ENCODE peak calls at places on chromosomes 16 and 17, in seven cellular contexts. One of them, this sample, is unnamed.

GRCh38 chr17:44804301-44805061 is 25.6 kb downstream of the GJC1 start:
- DNase-seq in GM12878: no peak
- DNase-seq in HCT116: no peak
- DNase-seq in K562: no peak
- DNase-seq in SK-N-SH: no peak
- DNase-seq in H1: no peak
- DNase-seq in HepG2: no peak
- DNase-seq in this sample: no peak

GRCh38 chr17:83135692-83136091 is 56.3 kb downstream of the METRNL start:
- DNase-seq in K562: no peak
- DNase-seq in H1: no peak
- DNase-seq in HCT116: no peak
- DNase-seq in HepG2: no peak
- DNase-seq in SK-N-SH: peak
- DNase-seq in GM12878: no peak
- DNase-seq in this sample: no peak

GRCh38 chr17:7445011-7445927 is at the start of gene CHRNB1:
- DNase-seq in K562: peak
- DNase-seq in SK-N-SH: peak
- DNase-seq in GM12878: no peak
- DNase-seq in HCT116: peak
- DNase-seq in H1: peak
- DNase-seq in HepG2: peak
- DNase-seq in this sample: no peak

GRCh38 chr17:7685533-7686220 is 1.6 kb downstream of the TP53 start:
- DNase-seq in HCT116: peak
- DNase-seq in HepG2: peak
- DNase-seq in GM12878: no peak
- DNase-seq in K562: peak
- DNase-seq in SK-N-SH: peak
- DNase-seq in H1: peak
- DNase-seq in this sample: peak

GRCh38 chr17:12348476-12348875 is 317.2 kb upstream of the MYOCD start:
- DNase-seq in HCT116: no peak
- DNase-seq in K562: no peak
- DNase-seq in GM12878: no peak
- DNase-seq in SK-N-SH: no peak
- DNase-seq in HepG2: no peak
- DNase-seq in H1: no peak
- DNase-seq in this sample: no peak

GRCh38 chr17:81518113-81518784 is 5.7 kb upstream of the ACTG1 start:
- DNase-seq in HepG2: no peak
- DNase-seq in HCT116: no peak
- DNase-seq in GM12878: no peak
- DNase-seq in K562: no peak
- DNase-seq in H1: peak
- DNase-seq in SK-N-SH: no peak
- DNase-seq in this sample: peak

GRCh38 chr17:40695874-40696472 is 7.6 kb downstream of the KRT24 start:
- DNase-seq in HCT116: no peak
- DNase-seq in K562: no peak
- DNase-seq in HepG2: no peak
- DNase-seq in H1: no peak
- DNase-seq in SK-N-SH: no peak
- DNase-seq in GM12878: no peak
- DNase-seq in this sample: no peak

GRCh38 chr16:7679899-7680298 is 347.3 kb downstream of the RBFOX1 start:
- DNase-seq in HCT116: no peak
- DNase-seq in H1: no peak
- DNase-seq in GM12878: no peak
- DNase-seq in K562: no peak
- DNase-seq in HepG2: no peak
- DNase-seq in SK-N-SH: no peak
- DNase-seq in this sample: no peak

GRCh38 chr16:51864575-51864974 is 682.4 kb downstream of the TOX3 start:
- DNase-seq in H1: no peak
- DNase-seq in HepG2: no peak
- DNase-seq in GM12878: no peak
- DNase-seq in SK-N-SH: no peak
- DNase-seq in K562: no peak
- DNase-seq in HCT116: no peak
- DNase-seq in this sample: no peak

GRCh38 chr16:49849037-49849436 is 6.9 kb downstream of the ZNF423 start:
- DNase-seq in HepG2: no peak
- DNase-seq in HCT116: no peak
- DNase-seq in SK-N-SH: no peak
- DNase-seq in K562: no peak
- DNase-seq in H1: no peak
- DNase-seq in GM12878: no peak
- DNase-seq in this sample: no peak

GRCh38 chr17:33506889-33507650 is 214.0 kb upstream of the ASIC2 start:
- DNase-seq in HepG2: no peak
- DNase-seq in K562: peak
- DNase-seq in SK-N-SH: peak
- DNase-seq in GM12878: no peak
- DNase-seq in H1: no peak
- DNase-seq in HCT116: no peak
- DNase-seq in this sample: no peak

GRCh38 chr16:24977673-24978065 is 37.5 kb downstream of the ARHGAP17 start:
- DNase-seq in H1: no peak
- DNase-seq in K562: no peak
- DNase-seq in HCT116: no peak
- DNase-seq in SK-N-SH: no peak
- DNase-seq in HepG2: peak
- DNase-seq in GM12878: no peak
- DNase-seq in this sample: no peak

GRCh38 chr16:79751785-79752184 is 151.2 kb upstream of the MAF start:
- DNase-seq in GM12878: no peak
- DNase-seq in K562: no peak
- DNase-seq in H1: no peak
- DNase-seq in SK-N-SH: no peak
- DNase-seq in HepG2: no peak
- DNase-seq in HCT116: no peak
- DNase-seq in this sample: no peak

GRCh38 chr17:77354721-77355455 is 214.1 kb downstream of the SEC14L1 start:
- DNase-seq in SK-N-SH: peak
- DNase-seq in HCT116: no peak
- DNase-seq in GM12878: no peak
- DNase-seq in H1: no peak
- DNase-seq in HepG2: peak
- DNase-seq in K562: no peak
- DNase-seq in this sample: no peak

GRCh38 chr17:80948091-80948960 is 43.3 kb upstream of the CHMP6 start:
- DNase-seq in H1: no peak
- DNase-seq in K562: no peak
- DNase-seq in HCT116: no peak
- DNase-seq in GM12878: no peak
- DNase-seq in SK-N-SH: peak
- DNase-seq in HepG2: no peak
- DNase-seq in this sample: no peak

GRCh38 chr16:5461141-5461540 is 363.5 kb upstream of the EEF2KMT start:
- DNase-seq in HepG2: no peak
- DNase-seq in HCT116: no peak
- DNase-seq in GM12878: no peak
- DNase-seq in H1: no peak
- DNase-seq in K562: no peak
- DNase-seq in SK-N-SH: peak
- DNase-seq in this sample: no peak

GRCh38 chr17:81364278-81365147 is 30.7 kb upstream of the BAHCC1 start:
- DNase-seq in HCT116: no peak
- DNase-seq in H1: no peak
- DNase-seq in K562: no peak
- DNase-seq in SK-N-SH: no peak
- DNase-seq in GM12878: no peak
- DNase-seq in HepG2: no peak
- DNase-seq in this sample: no peak

GRCh38 chr17:32623196-32623595 is 136.4 kb downstream of the CDK5R1 start:
- DNase-seq in HepG2: no peak
- DNase-seq in GM12878: no peak
- DNase-seq in HCT116: no peak
- DNase-seq in H1: no peak
- DNase-seq in SK-N-SH: no peak
- DNase-seq in K562: no peak
- DNase-seq in this sample: no peak

GRCh38 chr16:55725055-55725777 is 69.4 kb downstream of the SLC6A2 start:
- DNase-seq in HepG2: no peak
- DNase-seq in SK-N-SH: no peak
- DNase-seq in H1: no peak
- DNase-seq in K562: no peak
- DNase-seq in GM12878: no peak
- DNase-seq in HCT116: no peak
- DNase-seq in this sample: no peak

GRCh38 chr17:78458091-78458490 is 79.6 kb downstream of the PGS1 start:
- DNase-seq in SK-N-SH: no peak
- DNase-seq in HCT116: no peak
- DNase-seq in H1: no peak
- DNase-seq in HepG2: no peak
- DNase-seq in GM12878: no peak
- DNase-seq in K562: no peak
- DNase-seq in this sample: no peak

GRCh38 chr17:51298508-51299371 is 38.4 kb downstream of the UTP18 start:
- DNase-seq in GM12878: no peak
- DNase-seq in K562: peak
- DNase-seq in H1: no peak
- DNase-seq in SK-N-SH: peak
- DNase-seq in HepG2: peak
- DNase-seq in HCT116: peak
- DNase-seq in this sample: peak

GRCh38 chr17:34537445-34537844 is 41.9 kb upstream of the TMEM132E start:
- DNase-seq in H1: no peak
- DNase-seq in HepG2: no peak
- DNase-seq in HCT116: no peak
- DNase-seq in GM12878: no peak
- DNase-seq in SK-N-SH: no peak
- DNase-seq in K562: no peak
- DNase-seq in this sample: no peak

GRCh38 chr17:48522031-48522593 is 8.7 kb downstream of the HOXB1 start:
- DNase-seq in HCT116: no peak
- DNase-seq in SK-N-SH: no peak
- DNase-seq in H1: no peak
- DNase-seq in GM12878: no peak
- DNase-seq in HepG2: no peak
- DNase-seq in K562: peak
- DNase-seq in this sample: peak

GRCh38 chr17:80034977-80035686 is 540 bp downstream of the TBC1D16 start:
- DNase-seq in GM12878: no peak
- DNase-seq in K562: no peak
- DNase-seq in H1: peak
- DNase-seq in HCT116: no peak
- DNase-seq in SK-N-SH: no peak
- DNase-seq in HepG2: no peak
- DNase-seq in this sample: no peak

GRCh38 chr17:20266806-20267458 is 200.4 kb downstream of the LGALS9B start:
- DNase-seq in GM12878: no peak
- DNase-seq in SK-N-SH: no peak
- DNase-seq in HCT116: no peak
- DNase-seq in H1: no peak
- DNase-seq in HepG2: no peak
- DNase-seq in K562: peak
- DNase-seq in this sample: no peak

GRCh38 chr17:75059369-75060345 is 12.6 kb downstream of the KCTD2 start:
- DNase-seq in HepG2: peak
- DNase-seq in GM12878: no peak
- DNase-seq in K562: no peak
- DNase-seq in HCT116: no peak
- DNase-seq in SK-N-SH: peak
- DNase-seq in H1: no peak
- DNase-seq in this sample: peak

GRCh38 chr16:363110-364090 is 6.9 kb downstream of the MRPL28 start:
- DNase-seq in K562: no peak
- DNase-seq in H1: no peak
- DNase-seq in GM12878: no peak
- DNase-seq in HepG2: no peak
- DNase-seq in HCT116: no peak
- DNase-seq in SK-N-SH: peak
- DNase-seq in this sample: no peak
- TF ChIP-seq JUND in K562: no peak
- TF ChIP-seq JUND in H1: no peak
- TF ChIP-seq JUND in GM12878: no peak
- TF ChIP-seq JUND in HepG2: no peak
- TF ChIP-seq JUND in HCT116: no peak
- TF ChIP-seq JUND in SK-N-SH: no peak
- TF ChIP-seq JUND in this sample: no peak

GRCh38 chr16:16150117-16150877 is 73.0 kb downstream of the ABCC6 start:
- DNase-seq in HCT116: no peak
- DNase-seq in SK-N-SH: peak
- DNase-seq in K562: no peak
- DNase-seq in HepG2: no peak
- DNase-seq in H1: no peak
- DNase-seq in GM12878: no peak
- DNase-seq in this sample: no peak
- TF ChIP-seq JUND in HCT116: no peak
- TF ChIP-seq JUND in SK-N-SH: no peak
- TF ChIP-seq JUND in K562: no peak
- TF ChIP-seq JUND in HepG2: no peak
- TF ChIP-seq JUND in H1: no peak
- TF ChIP-seq JUND in GM12878: no peak
- TF ChIP-seq JUND in this sample: no peak

DNA sequence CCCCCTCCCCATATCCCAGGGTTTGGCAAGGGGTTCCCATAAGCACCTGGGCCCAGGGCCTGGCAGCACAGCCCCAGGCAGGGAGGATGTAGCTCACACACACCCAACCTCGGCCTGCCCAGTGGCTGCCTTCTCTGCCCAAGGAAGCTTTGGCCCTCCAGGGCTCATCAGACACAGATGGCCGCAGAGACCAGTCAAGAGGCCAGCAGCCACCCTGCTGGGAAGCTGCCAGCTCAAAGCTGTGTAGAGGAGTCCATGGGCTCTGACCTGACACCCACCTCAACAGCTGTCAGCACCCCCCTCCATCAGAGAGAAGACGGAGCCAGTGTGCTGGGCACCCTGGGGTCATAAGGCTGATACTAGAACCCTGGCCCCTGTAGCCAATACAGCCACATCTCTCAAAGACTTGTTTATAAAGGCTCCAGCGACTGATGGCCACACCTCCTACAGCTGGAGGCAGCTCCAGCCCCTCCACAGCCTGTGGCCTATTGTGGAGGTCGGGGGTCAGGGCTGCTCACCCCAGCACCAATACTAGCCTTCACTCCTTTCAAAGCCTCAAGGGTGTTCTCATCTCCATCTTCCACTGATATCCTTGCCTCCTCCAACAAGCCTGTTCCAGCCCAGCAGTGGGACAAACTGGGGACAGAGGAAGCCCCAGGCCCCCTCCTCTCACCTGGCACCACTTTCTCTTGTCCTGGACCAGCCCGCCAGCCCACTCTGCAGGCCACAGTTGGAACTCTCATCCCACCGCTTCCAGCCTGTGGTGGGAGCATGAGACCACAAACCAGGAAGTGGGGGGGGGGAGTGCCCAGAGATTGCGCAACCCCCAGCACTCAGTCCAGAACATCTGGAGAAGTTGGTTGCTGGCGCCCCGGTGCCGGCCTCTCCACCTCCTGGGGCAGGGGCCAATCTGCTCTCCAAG is 2.2 kb upstream of the MPG start:
- DNase-seq in SK-N-SH: peak
- DNase-seq in H1: no peak
- DNase-seq in HCT116: no peak
- DNase-seq in GM12878: no peak
- DNase-seq in HepG2: peak
- DNase-seq in K562: peak
- DNase-seq in this sample: no peak
- TF ChIP-seq JUND in SK-N-SH: no peak
- TF ChIP-seq JUND in H1: no peak
- TF ChIP-seq JUND in HCT116: no peak
- TF ChIP-seq JUND in GM12878: no peak
- TF ChIP-seq JUND in HepG2: no peak
- TF ChIP-seq JUND in K562: no peak
- TF ChIP-seq JUND in this sample: no peak

GRCh38 chr17:4375039-4375748 is 8.7 kb upstream of the UBE2G1 start:
- DNase-seq in HepG2: no peak
- DNase-seq in H1: no peak
- DNase-seq in K562: no peak
- DNase-seq in GM12878: peak
- DNase-seq in HCT116: no peak
- DNase-seq in SK-N-SH: no peak
- DNase-seq in this sample: no peak
- TF ChIP-seq JUND in HepG2: no peak
- TF ChIP-seq JUND in H1: no peak
- TF ChIP-seq JUND in K562: no peak
- TF ChIP-seq JUND in GM12878: peak
- TF ChIP-seq JUND in HCT116: no peak
- TF ChIP-seq JUND in SK-N-SH: no peak
- TF ChIP-seq JUND in this sample: no peak